ENCODE peak calls at places on chromosomes 4 and X, in four cellular contexts. G is pancreas, A is psoas muscle, T is K562. I is an unnamed sample.

GRCh38 chr4:6446538-6447451 is 25.6 kb downstream of the PPP2R2C start:
- DNase-seq in G (peak), A (no peak), T (no peak), I (no peak)

GRCh38 chr4:174828845-174829701 is at the start of gene GLRA3:
- DNase-seq in G (peak), A (peak), T (peak), I (no peak)

GRCh38 chrX:16870861-16871584 is 861 bp upstream of the RBBP7 start:
- DNase-seq in G (peak), A (peak), T (no peak), I (no peak)

GRCh38 chrX:48715066-48715465 is 18.5 kb downstream of the SUV39H1 start:
- DNase-seq in G (no peak), A (no peak), T (no peak), I (no peak)

GRCh38 chr4:92232566-92232965 is 71.2 kb upstream of the GRID2 start:
- DNase-seq in G (no peak), A (no peak), T (no peak), I (no peak)

GRCh38 chr4:39054497-39054896 is 7.5 kb upstream of the KLHL5 start:
- DNase-seq in G (no peak), A (no peak), T (no peak), I (no peak)

GRCh38 chrX:139112432-139112831 is 400.9 kb upstream of the FGF13 start:
- DNase-seq in G (no peak), A (no peak), T (no peak), I (no peak)

GRCh38 chrX:38610839-38611238 is 49.5 kb downstream of the TSPAN7 start:
- DNase-seq in G (no peak), A (no peak), T (no peak), I (no peak)

GRCh38 chr4:123401466-123402175 is 5.0 kb downstream of the SPRY1 start:
- DNase-seq in G (no peak), A (peak), T (no peak), I (no peak)

GRCh38 chr4:46931981-46932380 is 22.9 kb upstream of the COX7B2 start:
- DNase-seq in G (no peak), A (no peak), T (no peak), I (no peak)

GRCh38 chrX:1486177-1486576 is 33.5 kb upstream of the ASMTL start:
- DNase-seq in G (no peak), A (no peak), T (no peak), I (no peak)

GRCh38 chr4:95018845-95019244 is 261.1 kb downstream of the BMPR1B start:
- DNase-seq in G (no peak), A (no peak), T (no peak), I (no peak)

GRCh38 chrX:137052641-137053235 is 18.9 kb upstream of the GPR101 start:
- DNase-seq in G (no peak), A (no peak), T (no peak), I (peak)

GRCh38 chrX:23246001-23246400 is 88.6 kb upstream of the PTCHD1 start:
- DNase-seq in G (no peak), A (no peak), T (no peak), I (no peak)

GRCh38 chr4:93777081-93777460 is 51.5 kb upstream of the ATOH1 start:
- DNase-seq in G (no peak), A (no peak), T (no peak), I (no peak)
- H3K27ac ChIP-seq in G (no peak), A (no peak), T (no peak), I (no peak)

GRCh38 chrX:120015145-120016067 is 62.1 kb downstream of the RHOXF2B start:
- DNase-seq in G (peak), A (no peak), T (no peak), I (no peak)
- H3K4me3 ChIP-seq in G (peak), A (peak), T (no peak), I (no peak)

DNA sequence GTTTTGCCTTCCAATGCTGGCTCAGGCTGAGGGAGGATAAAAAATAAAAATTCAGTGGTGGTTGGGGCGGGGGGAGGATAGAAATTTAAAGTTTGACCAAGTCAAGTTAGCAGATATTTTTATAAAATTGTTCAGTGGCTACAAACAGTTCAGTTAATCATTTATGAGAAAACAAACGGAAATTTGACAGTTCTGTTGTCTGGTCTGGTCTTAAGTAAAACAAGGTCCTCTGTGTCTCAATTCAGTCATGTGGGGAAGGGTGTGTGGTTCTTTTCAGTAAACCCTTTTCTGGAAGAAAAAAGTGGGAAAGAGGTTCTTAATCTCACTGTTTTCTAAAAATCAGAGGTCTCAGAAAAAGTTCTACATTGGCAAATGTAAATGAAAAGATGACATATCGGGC is 409.1 kb upstream of the SPANXN4 start:
- DNase-seq in G (no peak), A (no peak), T (no peak), I (no peak)
- H3K27ac ChIP-seq in G (no peak), A (no peak), T (no peak), I (no peak)

GRCh38 chr4:54099959-54100606 is at the start of gene GSX2:
- DNase-seq in G (no peak), A (peak), T (no peak), I (no peak)

GRCh38 chr4:54103190-54103574 is 3.2 kb downstream of the GSX2 start:
- DNase-seq in G (no peak), A (no peak), T (no peak), I (no peak)

GRCh38 chr4:54100607-54101189 is 735 bp downstream of the GSX2 start:
- DNase-seq in G (no peak), A (no peak), T (no peak), I (no peak)

GRCh38 chr4:54102747-54103146 is 2.8 kb downstream of the GSX2 start:
- DNase-seq in G (no peak), A (no peak), T (no peak), I (no peak)

GRCh38 chr4:54101190-54102041 is 1.5 kb downstream of the GSX2 start:
- DNase-seq in G (no peak), A (no peak), T (no peak), I (no peak)
- H3K4me3 ChIP-seq in G (no peak), A (peak), T (no peak), I (peak)

DNA sequence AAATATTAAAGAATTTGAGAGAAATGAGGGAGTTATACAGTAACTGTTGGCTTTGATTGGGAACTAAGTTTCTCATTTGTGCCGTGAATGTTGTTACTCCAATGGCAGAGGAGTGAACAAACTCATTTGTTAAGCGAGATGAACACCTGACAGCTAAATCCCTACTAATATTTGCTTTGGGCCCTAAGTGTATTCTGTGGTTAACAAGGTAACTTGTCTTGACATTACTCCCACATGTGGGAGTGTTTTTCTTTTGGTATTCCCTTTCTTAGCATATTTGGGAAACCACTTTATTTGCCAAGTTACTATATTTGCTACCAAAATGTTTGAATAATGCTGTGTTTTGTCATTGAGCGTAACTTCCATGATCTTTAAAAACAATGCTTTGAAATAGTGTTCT is 82.4 kb downstream of the ARHGAP10 start:
- DNase-seq in G (no peak), A (no peak), T (no peak), I (no peak)
- H3K27ac ChIP-seq in G (no peak), A (peak), T (no peak), I (no peak)

GRCh38 chr4:52711834-52712171 is 39.4 kb downstream of the ERVMER34-1 start:
- DNase-seq in G (no peak), A (no peak), T (no peak), I (no peak)
- H3K4me3 ChIP-seq in G (peak), A (peak), T (peak), I (peak)

I was measured in CD8-positive, alpha-beta memory T cell.